ENCODE peak calls at places on chromosomes 7 and 10, in ten cellular contexts. M is spleen, S is transverse colon, O is esophagus muscularis mucosa, K is HCT116, L is breast epithelium, D is stomach, Y is suprapubic skin, E is endothelial cell of umbilical vein, U is GM12878. W is an unnamed sample. For H3K4me1, the result is how much of the 10 kb centered on the place peaks cover.

GRCh38 chr10:113958631-113959382 is 84.9 kb upstream of the ADRB1 start:
- DNase-seq in L (no peak), M (no peak), D (peak), E (peak), S (peak), O (no peak), Y (no peak), U (no peak), K (peak), W (peak)

GRCh38 chr7:97090761-97091353 is 26.6 kb upstream of the SDHAF3 start:
- DNase-seq in E (no peak), D (no peak), O (no peak), L (no peak), M (no peak), S (no peak), K (no peak), Y (no peak), U (no peak), W (no peak)

GRCh38 chr7:81769891-81770818 is at the start of gene HGF:
- DNase-seq in E (peak), O (peak), M (peak), U (no peak), Y (no peak), L (peak), D (peak), S (peak), K (no peak), W (peak)

GRCh38 chr7:128794020-128794419 is 2.3 kb downstream of the CCDC136 start:
- DNase-seq in D (no peak), E (no peak), L (no peak), O (no peak), S (no peak), K (no peak), Y (no peak), U (no peak), M (no peak), W (no peak)

GRCh38 chr7:134548877-134549276 is at the start of gene AKR1B15:
- DNase-seq in K (no peak), E (no peak), M (no peak), O (no peak), D (no peak), L (no peak), Y (no peak), U (peak), S (no peak), W (no peak)

GRCh38 chr7:155487509-155488482 is 29.9 kb downstream of the EN2 start:
- DNase-seq in Y (no peak), D (no peak), U (no peak), M (no peak), O (no peak), K (no peak), E (no peak), S (no peak), L (no peak), W (no peak)

GRCh38 chr7:98556288-98556687 is 60.8 kb upstream of the NPTX2 start:
- DNase-seq in O (no peak), Y (no peak), K (no peak), S (no peak), M (peak), L (no peak), D (no peak), E (no peak), U (no peak), W (peak)

GRCh38 chr10:21479553-21480315 is 45.7 kb downstream of the SKIDA1 start:
- DNase-seq in L (no peak), U (no peak), D (no peak), Y (no peak), S (no peak), M (no peak), K (no peak), O (no peak), E (no peak), W (no peak)

GRCh38 chr10:67603086-67603485 is 92.9 kb downstream of the CTNNA3 start:
- DNase-seq in K (no peak), E (no peak), O (no peak), S (no peak), L (no peak), M (no peak), U (no peak), D (no peak), Y (no peak), W (no peak)

GRCh38 chr10:12364559-12364958 is 15.2 kb downstream of the CAMK1D start:
- DNase-seq in M (no peak), E (no peak), D (no peak), L (no peak), K (no peak), U (no peak), O (no peak), Y (no peak), S (no peak), W (no peak)

GRCh38 chr7:20577362-20578069 is 38.0 kb upstream of the ABCB5 start:
- DNase-seq in D (no peak), S (no peak), M (no peak), O (no peak), Y (no peak), U (no peak), K (no peak), L (no peak), E (no peak), W (no peak)

GRCh38 chr7:150799741-150800575 is at the start of gene TMEM176B:
- DNase-seq in O (peak), E (no peak), S (peak), U (no peak), Y (no peak), M (no peak), D (no peak), K (no peak), L (no peak), W (no peak)

GRCh38 chr7:37315752-37316711 is 132.6 kb downstream of the ELMO1 start:
- DNase-seq in E (no peak), O (no peak), D (no peak), L (no peak), M (no peak), Y (no peak), U (no peak), K (no peak), S (no peak), W (no peak)

GRCh38 chr10:21184216-21184615 is 287.1 kb upstream of the NEBL start:
- DNase-seq in K (no peak), M (no peak), D (no peak), S (no peak), L (no peak), U (no peak), E (peak), O (no peak), Y (no peak), W (no peak)

GRCh38 chr10:13769926-13770325 is 183.2 kb downstream of the PRPF18 start:
- DNase-seq in S (no peak), O (no peak), Y (no peak), E (no peak), D (no peak), L (peak), M (no peak), U (no peak), K (no peak), W (peak)

GRCh38 chr10:48627984-48628609 is 23.2 kb upstream of the ARHGAP22 start:
- DNase-seq in L (no peak), K (no peak), O (peak), D (no peak), E (no peak), Y (no peak), M (no peak), S (no peak), U (no peak), W (no peak)

GRCh38 chr10:96470108-96470743 is 43.5 kb downstream of the TLL2 start:
- DNase-seq in L (no peak), M (no peak), S (no peak), O (no peak), E (peak), U (no peak), K (peak), D (peak), Y (no peak), W (no peak)

GRCh38 chr10:5628366-5628765 is 38.0 kb downstream of the ASB13 start:
- DNase-seq in Y (no peak), L (no peak), E (no peak), S (no peak), O (no peak), D (no peak), U (no peak), K (no peak), M (no peak), W (no peak)

GRCh38 chr10:113045155-113046055 is 95.4 kb downstream of the TCF7L2 start:
- DNase-seq in D (no peak), M (no peak), K (no peak), E (peak), O (no peak), Y (no peak), L (no peak), S (no peak), U (no peak), W (no peak)

GRCh38 chr10:15745748-15746147 is 26.0 kb upstream of the ITGA8 start:
- DNase-seq in S (no peak), M (no peak), Y (no peak), L (no peak), D (no peak), U (no peak), O (no peak), K (no peak), E (no peak), W (no peak)

GRCh38 chr7:27435461-27435860 is 192.9 kb downstream of the EVX1 start:
- DNase-seq in S (no peak), E (no peak), Y (no peak), K (no peak), L (no peak), M (no peak), U (no peak), O (peak), D (no peak), W (no peak)

GRCh38 chr10:71217266-71218045 is 5.1 kb downstream of the UNC5B start:
- DNase-seq in S (no peak), Y (peak), D (no peak), U (no peak), M (peak), L (peak), O (no peak), K (no peak), E (no peak), W (no peak)

GRCh38 chr10:47370878-47371277 is 13.2 kb downstream of the ZNF488 start:
- DNase-seq in E (no peak), D (peak), Y (peak), O (no peak), U (no peak), M (peak), L (peak), K (no peak), S (no peak), W (no peak)

GRCh38 chr10:79473511-79474095 is 28.2 kb upstream of the ZCCHC24 start:
- DNase-seq in S (no peak), M (no peak), K (no peak), Y (no peak), E (no peak), O (no peak), L (no peak), D (no peak), U (no peak), W (no peak)

GRCh38 chr10:33331020-33331557 is 3.4 kb downstream of the NRP1 start:
- DNase-seq in Y (no peak), M (no peak), E (peak), O (no peak), K (no peak), L (no peak), D (no peak), U (no peak), S (no peak), W (no peak)

GRCh38 chr7:78530351-78530750 is 731.8 kb downstream of the PHTF2 start:
- DNase-seq in U (no peak), D (no peak), E (peak), S (no peak), M (no peak), K (no peak), O (no peak), Y (no peak), L (no peak), W (no peak)

GRCh38 chr10:3738855-3739350 is 46.1 kb downstream of the KLF6 start:
- DNase-seq in S (no peak), Y (no peak), E (no peak), U (no peak), L (no peak), O (no peak), M (no peak), K (no peak), D (no peak), W (no peak)

GRCh38 chr7:16204953-16205352 is 216.4 kb downstream of the CRPPA start:
- DNase-seq in E (no peak), U (no peak), O (no peak), K (no peak), L (no peak), S (no peak), D (no peak), Y (no peak), M (no peak), W (no peak)

GRCh38 chr10:122637371-122637770 is 62.3 kb downstream of the C10orf120 start:
- DNase-seq in D (no peak), S (no peak), U (no peak), L (peak), K (no peak), Y (no peak), O (no peak), E (no peak), M (no peak), W (no peak)

GRCh38 chr10:12697741-12698140 is 303.8 kb downstream of the CCDC3 start:
- DNase-seq in Y (no peak), L (no peak), S (no peak), D (no peak), E (no peak), U (no peak), M (no peak), K (no peak), O (no peak), W (no peak)

GRCh38 chr10:13349776-13350274 is 1.7 kb upstream of the SEPHS1 start:
- DNase-seq in K (no peak), S (peak), O (no peak), Y (no peak), U (no peak), E (peak), M (peak), L (peak), D (peak), W (peak)

GRCh38 chr10:16649757-16650156 is 128.1 kb upstream of the C1QL3 start:
- DNase-seq in L (no peak), D (no peak), Y (no peak), M (no peak), U (no peak), O (no peak), S (no peak), E (no peak), K (no peak), W (no peak)

DNA sequence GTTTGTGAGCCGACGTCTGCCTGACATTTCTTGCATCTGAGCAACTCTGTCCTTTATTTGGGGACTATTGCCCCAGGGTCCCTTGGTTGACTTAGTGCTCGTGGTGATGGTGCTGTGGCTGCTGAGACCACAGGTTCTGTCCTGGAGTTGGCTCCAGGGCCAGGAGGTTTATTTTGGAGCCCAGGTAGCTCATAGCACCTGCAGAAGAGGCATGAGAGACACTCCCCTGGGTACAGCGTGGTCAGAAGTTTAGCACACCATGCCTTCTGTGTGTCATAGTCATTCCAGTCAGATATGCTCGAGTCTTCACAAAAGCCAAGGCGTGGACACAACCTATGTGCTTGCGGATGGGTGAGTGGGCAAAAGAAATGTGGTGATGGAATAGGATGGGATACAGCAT is 496.9 kb downstream of the TCERG1L start:
- DNase-seq in O (peak), M (no peak), S (no peak), L (no peak), Y (peak), E (no peak), D (no peak), U (no peak), K (no peak), W (no peak)
- TF ChIP-seq POLR2AphosphoS5 in O (no peak), M (no peak), S (no peak), L (no peak), Y (no peak), E (no peak), D (no peak), U (no peak), K (no peak), W (no peak)

GRCh38 chr10:107919626-107920235 is 755.2 kb upstream of the SORCS1 start:
- DNase-seq in S (no peak), D (no peak), L (no peak), K (no peak), O (no peak), Y (no peak), U (no peak), E (no peak), M (no peak), W (no peak)

GRCh38 chr10:107918171-107918570 is 753.7 kb upstream of the SORCS1 start:
- DNase-seq in M (no peak), O (no peak), L (no peak), D (no peak), K (no peak), E (no peak), S (no peak), U (no peak), Y (no peak), W (no peak)

GRCh38 chr10:107915277-107915634 is 750.8 kb upstream of the SORCS1 start:
- DNase-seq in E (no peak), O (no peak), S (no peak), Y (no peak), K (no peak), M (no peak), L (no peak), U (no peak), D (no peak), W (no peak)

GRCh38 chr10:107913317-107914294 is 749.1 kb upstream of the SORCS1 start:
- DNase-seq in U (no peak), S (no peak), D (no peak), L (no peak), M (no peak), E (no peak), O (no peak), Y (no peak), K (no peak), W (no peak)

GRCh38 chr10:107914450-107915276 is 750.2 kb upstream of the SORCS1 start:
- DNase-seq in E (no peak), L (no peak), O (no peak), S (peak), Y (no peak), D (no peak), M (peak), U (no peak), K (no peak), W (no peak)
- H3K4me1 ChIP-seq in E (under half), L (under half), O (under half), S (under half), Y (under half), D (under half), M (under half), U (under half), K (under half), W (under half)

GRCh38 chr7:107890493-107890961 is 456 bp upstream of the DLD start:
- DNase-seq in O (no peak), U (no peak), M (no peak), E (no peak), L (no peak), D (no peak), Y (no peak), K (no peak), S (no peak), W (no peak)

GRCh38 chr7:107891619-107892366 is 810 bp downstream of the DLD start:
- DNase-seq in O (no peak), E (peak), L (no peak), Y (no peak), M (no peak), S (no peak), K (no peak), U (no peak), D (no peak), W (no peak)

GRCh38 chr7:107889992-107890391 is 991 bp upstream of the DLD start:
- DNase-seq in L (no peak), K (no peak), O (no peak), U (no peak), E (no peak), Y (no peak), S (no peak), D (no peak), M (no peak), W (no peak)

DNA sequence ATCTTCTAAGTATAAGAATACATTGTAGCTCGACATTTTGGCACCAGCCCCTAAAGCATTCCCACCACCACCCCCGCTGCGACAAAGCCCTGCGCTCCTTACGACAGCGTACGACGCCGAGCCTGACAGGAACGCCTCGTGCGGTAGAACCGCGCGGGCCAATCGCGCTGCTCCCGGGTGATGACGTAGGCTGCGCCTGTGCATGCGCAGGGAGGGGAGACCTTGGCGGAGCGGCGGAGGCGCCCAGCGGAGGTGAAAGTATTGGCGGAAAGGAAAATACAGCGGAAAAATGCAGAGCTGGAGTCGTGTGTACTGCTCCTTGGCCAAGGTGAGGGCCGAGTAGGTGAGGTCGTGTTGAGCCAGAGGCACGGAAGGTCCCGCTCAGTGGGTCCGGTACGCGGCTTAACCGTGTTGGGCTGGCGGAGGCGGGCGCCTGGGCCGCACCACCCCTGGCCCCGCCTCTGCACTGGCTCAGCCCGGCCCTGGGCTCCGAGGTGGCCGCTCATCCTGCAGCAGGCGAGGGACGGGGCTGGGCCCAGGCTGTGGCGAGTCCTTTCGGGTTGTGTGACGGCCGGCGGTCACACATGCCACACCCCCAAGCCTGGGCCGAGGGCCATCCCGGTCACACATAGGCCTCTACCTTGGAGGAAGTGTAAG is at the start of gene DLD:
- DNase-seq in D (peak), Y (peak), M (peak), E (peak), K (peak), S (peak), U (peak), O (peak), L (peak), W (peak)
- TF ChIP-seq POLR2A in D (peak), Y (peak), M (peak), E (peak), K (peak), S (peak), U (peak), O (peak), L (peak), W (peak)

DNA sequence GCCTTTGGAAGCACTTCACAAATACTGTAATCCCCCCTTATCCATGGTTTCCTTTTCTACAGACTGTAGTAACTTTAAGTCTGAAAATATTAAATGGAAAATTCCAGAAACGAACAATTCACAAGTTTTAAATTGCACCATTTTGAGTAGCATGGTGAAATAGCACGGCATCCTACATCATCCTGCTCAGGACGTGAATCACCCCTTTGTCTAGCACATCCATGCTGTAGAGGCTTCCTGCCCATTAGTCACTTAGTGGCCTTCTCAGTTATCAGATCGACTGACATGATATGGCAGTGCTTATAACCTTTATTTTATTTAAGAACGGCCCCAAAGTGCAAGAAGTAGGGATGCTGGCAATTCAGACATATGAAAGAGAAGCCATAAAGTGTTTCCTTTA is 82.7 kb downstream of the CPXM2 start:
- DNase-seq in E (peak), M (no peak), D (no peak), L (no peak), S (no peak), Y (no peak), U (no peak), K (peak), O (peak), W (no peak)
- TF ChIP-seq POLR2AphosphoS5 in E (peak), M (peak), D (no peak), L (no peak), S (no peak), Y (no peak), U (no peak), K (no peak), O (no peak), W (no peak)

DNA sequence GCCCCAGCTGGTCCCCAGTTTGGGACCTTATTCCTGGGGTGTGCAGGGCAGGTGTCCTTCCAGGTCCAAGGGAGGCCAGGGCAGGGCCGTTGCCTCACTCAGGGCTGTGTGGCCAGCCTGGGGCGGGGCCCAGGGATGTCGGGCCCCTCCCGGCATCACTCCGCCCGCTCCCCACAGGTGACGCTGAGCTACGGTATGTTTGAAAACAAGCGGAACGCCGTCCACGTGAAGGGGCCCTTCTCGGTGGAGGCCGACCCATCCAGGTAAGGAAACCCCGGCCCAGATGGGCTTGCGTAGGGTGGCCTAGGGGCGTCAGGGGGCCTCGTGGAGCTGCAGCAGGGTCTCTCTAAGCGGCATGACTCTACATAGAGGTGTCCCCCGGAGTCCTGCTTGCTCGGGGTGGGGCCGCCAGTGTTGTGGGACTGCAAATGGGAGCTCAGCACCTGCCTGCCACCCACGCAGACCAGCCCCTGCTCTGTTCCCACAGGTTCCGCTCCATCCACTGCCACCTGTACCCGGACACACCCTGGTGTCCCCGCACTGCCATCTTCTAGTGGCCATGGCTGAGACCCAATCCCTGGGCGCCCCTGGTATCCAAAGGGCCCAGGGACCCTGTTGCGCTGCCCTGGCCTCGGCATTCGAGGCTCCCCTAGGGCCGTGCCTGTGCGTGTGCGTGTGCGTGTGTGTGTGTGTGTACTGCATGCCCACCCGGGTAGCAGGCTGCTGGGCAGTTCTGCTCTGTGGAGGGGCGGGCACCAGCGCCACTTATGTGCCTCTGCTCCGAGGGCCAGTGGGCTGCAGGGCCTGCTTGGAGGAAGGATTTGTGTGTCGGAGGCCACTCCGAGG is 7.3 kb downstream of the LFNG start:
- DNase-seq in S (peak), U (no peak), O (no peak), D (no peak), L (no peak), M (peak), Y (no peak), K (no peak), E (no peak), W (no peak)
- H3K4me1 ChIP-seq in S (half or more), U (under half), O (half or more), D (half or more), L (under half), M (half or more), Y (half or more), K (half or more), E (half or more), W (half or more)

W was measured in prostate gland.